ENCODE peak calls at places on chromosomes 13 and 19, in nine cellular contexts. One of them, this sample, is unnamed.

GRCh38 chr13:49517461-49517860 is 21.7 kb downstream of the PHF11 start:
- DNase-seq in IMR-90: no peak
- DNase-seq in activated CD4-positive, alpha-beta T cell treated with anti-CD3 and anti-CD28 coated beads, Interleukin-2, amount 50 U/mL, for 24 hours: no peak
- DNase-seq in NCI-H510A treated with DMSO at 0.1 percent for 48 hours: no peak
- DNase-seq in HAP-1: peak
- DNase-seq in PC-3: no peak
- DNase-seq in WTC11: peak
- DNase-seq in HT1080: no peak
- DNase-seq in GDM1: no peak
- DNase-seq in this sample: no peak

GRCh38 chr19:3580156-3580955 is 4.9 kb upstream of the GIPC3 start:
- DNase-seq in IMR-90: peak
- DNase-seq in activated CD4-positive, alpha-beta T cell treated with anti-CD3 and anti-CD28 coated beads, Interleukin-2, amount 50 U/mL, for 24 hours: no peak
- DNase-seq in NCI-H510A treated with DMSO at 0.1 percent for 48 hours: no peak
- DNase-seq in HAP-1: no peak
- DNase-seq in PC-3: peak
- DNase-seq in WTC11: no peak
- DNase-seq in HT1080: peak
- DNase-seq in GDM1: no peak
- DNase-seq in this sample: no peak

GRCh38 chr13:65932013-65932412 is 1298.1 kb downstream of the PCDH9 start:
- DNase-seq in IMR-90: no peak
- DNase-seq in activated CD4-positive, alpha-beta T cell treated with anti-CD3 and anti-CD28 coated beads, Interleukin-2, amount 50 U/mL, for 24 hours: no peak
- DNase-seq in NCI-H510A treated with DMSO at 0.1 percent for 48 hours: no peak
- DNase-seq in HAP-1: no peak
- DNase-seq in PC-3: no peak
- DNase-seq in WTC11: no peak
- DNase-seq in HT1080: no peak
- DNase-seq in GDM1: no peak
- DNase-seq in this sample: no peak

GRCh38 chr13:79780240-79780639 is 299.3 kb downstream of the NDFIP2 start:
- DNase-seq in IMR-90: peak
- DNase-seq in activated CD4-positive, alpha-beta T cell treated with anti-CD3 and anti-CD28 coated beads, Interleukin-2, amount 50 U/mL, for 24 hours: no peak
- DNase-seq in NCI-H510A treated with DMSO at 0.1 percent for 48 hours: no peak
- DNase-seq in HAP-1: no peak
- DNase-seq in PC-3: no peak
- DNase-seq in WTC11: no peak
- DNase-seq in HT1080: peak
- DNase-seq in GDM1: no peak
- DNase-seq in this sample: no peak

GRCh38 chr19:17687141-17687856 is 855 bp downstream of the UNC13A start:
- DNase-seq in IMR-90: no peak
- DNase-seq in activated CD4-positive, alpha-beta T cell treated with anti-CD3 and anti-CD28 coated beads, Interleukin-2, amount 50 U/mL, for 24 hours: no peak
- DNase-seq in NCI-H510A treated with DMSO at 0.1 percent for 48 hours: peak
- DNase-seq in HAP-1: no peak
- DNase-seq in PC-3: no peak
- DNase-seq in WTC11: peak
- DNase-seq in HT1080: no peak
- DNase-seq in GDM1: no peak
- DNase-seq in this sample: peak

GRCh38 chr19:45968626-45969025 is 5.0 kb downstream of the NOVA2 start:
- DNase-seq in IMR-90: no peak
- DNase-seq in activated CD4-positive, alpha-beta T cell treated with anti-CD3 and anti-CD28 coated beads, Interleukin-2, amount 50 U/mL, for 24 hours: no peak
- DNase-seq in NCI-H510A treated with DMSO at 0.1 percent for 48 hours: no peak
- DNase-seq in HAP-1: no peak
- DNase-seq in PC-3: no peak
- DNase-seq in WTC11: no peak
- DNase-seq in HT1080: no peak
- DNase-seq in GDM1: no peak
- DNase-seq in this sample: no peak

GRCh38 chr13:93496985-93497673 is 270.5 kb downstream of the GPC6 start:
- DNase-seq in IMR-90: no peak
- DNase-seq in activated CD4-positive, alpha-beta T cell treated with anti-CD3 and anti-CD28 coated beads, Interleukin-2, amount 50 U/mL, for 24 hours: no peak
- DNase-seq in NCI-H510A treated with DMSO at 0.1 percent for 48 hours: peak
- DNase-seq in HAP-1: peak
- DNase-seq in PC-3: no peak
- DNase-seq in WTC11: no peak
- DNase-seq in HT1080: no peak
- DNase-seq in GDM1: no peak
- DNase-seq in this sample: no peak

GRCh38 chr13:42027286-42027685 is 21.2 kb upstream of the DGKH start:
- DNase-seq in IMR-90: no peak
- DNase-seq in activated CD4-positive, alpha-beta T cell treated with anti-CD3 and anti-CD28 coated beads, Interleukin-2, amount 50 U/mL, for 24 hours: no peak
- DNase-seq in NCI-H510A treated with DMSO at 0.1 percent for 48 hours: no peak
- DNase-seq in HAP-1: no peak
- DNase-seq in PC-3: no peak
- DNase-seq in WTC11: no peak
- DNase-seq in HT1080: no peak
- DNase-seq in GDM1: no peak
- DNase-seq in this sample: no peak

GRCh38 chr19:5487222-5487621 is 32.0 kb downstream of the ZNRF4 start:
- DNase-seq in IMR-90: no peak
- DNase-seq in activated CD4-positive, alpha-beta T cell treated with anti-CD3 and anti-CD28 coated beads, Interleukin-2, amount 50 U/mL, for 24 hours: no peak
- DNase-seq in NCI-H510A treated with DMSO at 0.1 percent for 48 hours: no peak
- DNase-seq in HAP-1: no peak
- DNase-seq in PC-3: peak
- DNase-seq in WTC11: no peak
- DNase-seq in HT1080: no peak
- DNase-seq in GDM1: no peak
- DNase-seq in this sample: no peak

GRCh38 chr19:17402982-17403855 is 2.2 kb downstream of the BST2 start:
- DNase-seq in IMR-90: no peak
- DNase-seq in activated CD4-positive, alpha-beta T cell treated with anti-CD3 and anti-CD28 coated beads, Interleukin-2, amount 50 U/mL, for 24 hours: no peak
- DNase-seq in NCI-H510A treated with DMSO at 0.1 percent for 48 hours: no peak
- DNase-seq in HAP-1: peak
- DNase-seq in PC-3: no peak
- DNase-seq in WTC11: peak
- DNase-seq in HT1080: no peak
- DNase-seq in GDM1: no peak
- DNase-seq in this sample: no peak

GRCh38 chr19:51503891-51504290 is 2.3 kb upstream of the SIGLEC12 start:
- DNase-seq in IMR-90: no peak
- DNase-seq in activated CD4-positive, alpha-beta T cell treated with anti-CD3 and anti-CD28 coated beads, Interleukin-2, amount 50 U/mL, for 24 hours: no peak
- DNase-seq in NCI-H510A treated with DMSO at 0.1 percent for 48 hours: no peak
- DNase-seq in HAP-1: no peak
- DNase-seq in PC-3: no peak
- DNase-seq in WTC11: no peak
- DNase-seq in HT1080: no peak
- DNase-seq in GDM1: peak
- DNase-seq in this sample: no peak

GRCh38 chr13:91955546-91956355 is 557.3 kb downstream of the GPC5 start:
- DNase-seq in IMR-90: no peak
- DNase-seq in activated CD4-positive, alpha-beta T cell treated with anti-CD3 and anti-CD28 coated beads, Interleukin-2, amount 50 U/mL, for 24 hours: no peak
- DNase-seq in NCI-H510A treated with DMSO at 0.1 percent for 48 hours: no peak
- DNase-seq in HAP-1: no peak
- DNase-seq in PC-3: no peak
- DNase-seq in WTC11: peak
- DNase-seq in HT1080: no peak
- DNase-seq in GDM1: no peak
- DNase-seq in this sample: no peak

GRCh38 chr19:2477732-2478191 is 1.8 kb downstream of the GADD45B start:
- DNase-seq in IMR-90: peak
- DNase-seq in activated CD4-positive, alpha-beta T cell treated with anti-CD3 and anti-CD28 coated beads, Interleukin-2, amount 50 U/mL, for 24 hours: no peak
- DNase-seq in NCI-H510A treated with DMSO at 0.1 percent for 48 hours: no peak
- DNase-seq in HAP-1: peak
- DNase-seq in PC-3: peak
- DNase-seq in WTC11: no peak
- DNase-seq in HT1080: peak
- DNase-seq in GDM1: no peak
- DNase-seq in this sample: no peak

GRCh38 chr19:18665771-18666202 is 17.7 kb upstream of the CRTC1 start:
- DNase-seq in IMR-90: no peak
- DNase-seq in activated CD4-positive, alpha-beta T cell treated with anti-CD3 and anti-CD28 coated beads, Interleukin-2, amount 50 U/mL, for 24 hours: no peak
- DNase-seq in NCI-H510A treated with DMSO at 0.1 percent for 48 hours: no peak
- DNase-seq in HAP-1: no peak
- DNase-seq in PC-3: no peak
- DNase-seq in WTC11: no peak
- DNase-seq in HT1080: no peak
- DNase-seq in GDM1: no peak
- DNase-seq in this sample: no peak

GRCh38 chr13:45811891-45812583 is 39.5 kb downstream of the SIAH3 start:
- DNase-seq in IMR-90: no peak
- DNase-seq in activated CD4-positive, alpha-beta T cell treated with anti-CD3 and anti-CD28 coated beads, Interleukin-2, amount 50 U/mL, for 24 hours: no peak
- DNase-seq in NCI-H510A treated with DMSO at 0.1 percent for 48 hours: no peak
- DNase-seq in HAP-1: no peak
- DNase-seq in PC-3: peak
- DNase-seq in WTC11: no peak
- DNase-seq in HT1080: peak
- DNase-seq in GDM1: no peak
- DNase-seq in this sample: no peak

GRCh38 chr19:5406816-5407215 is 48.4 kb upstream of the ZNRF4 start:
- DNase-seq in IMR-90: no peak
- DNase-seq in activated CD4-positive, alpha-beta T cell treated with anti-CD3 and anti-CD28 coated beads, Interleukin-2, amount 50 U/mL, for 24 hours: no peak
- DNase-seq in NCI-H510A treated with DMSO at 0.1 percent for 48 hours: no peak
- DNase-seq in HAP-1: no peak
- DNase-seq in PC-3: no peak
- DNase-seq in WTC11: no peak
- DNase-seq in HT1080: no peak
- DNase-seq in GDM1: no peak
- DNase-seq in this sample: no peak

GRCh38 chr13:24280722-24281121 is 28.7 kb upstream of the C1QTNF9 start:
- DNase-seq in IMR-90: peak
- DNase-seq in activated CD4-positive, alpha-beta T cell treated with anti-CD3 and anti-CD28 coated beads, Interleukin-2, amount 50 U/mL, for 24 hours: no peak
- DNase-seq in NCI-H510A treated with DMSO at 0.1 percent for 48 hours: no peak
- DNase-seq in HAP-1: no peak
- DNase-seq in PC-3: no peak
- DNase-seq in WTC11: no peak
- DNase-seq in HT1080: no peak
- DNase-seq in GDM1: no peak
- DNase-seq in this sample: no peak

GRCh38 chr19:17721821-17722220 is 2.5 kb downstream of the MAP1S start:
- DNase-seq in IMR-90: peak
- DNase-seq in activated CD4-positive, alpha-beta T cell treated with anti-CD3 and anti-CD28 coated beads, Interleukin-2, amount 50 U/mL, for 24 hours: no peak
- DNase-seq in NCI-H510A treated with DMSO at 0.1 percent for 48 hours: no peak
- DNase-seq in HAP-1: no peak
- DNase-seq in PC-3: peak
- DNase-seq in WTC11: no peak
- DNase-seq in HT1080: peak
- DNase-seq in GDM1: peak
- DNase-seq in this sample: no peak

GRCh38 chr19:28558783-28559182 is 654.2 kb downstream of the UQCRFS1 start:
- DNase-seq in IMR-90: no peak
- DNase-seq in activated CD4-positive, alpha-beta T cell treated with anti-CD3 and anti-CD28 coated beads, Interleukin-2, amount 50 U/mL, for 24 hours: no peak
- DNase-seq in NCI-H510A treated with DMSO at 0.1 percent for 48 hours: no peak
- DNase-seq in HAP-1: no peak
- DNase-seq in PC-3: no peak
- DNase-seq in WTC11: no peak
- DNase-seq in HT1080: no peak
- DNase-seq in GDM1: no peak
- DNase-seq in this sample: no peak

GRCh38 chr13:47890146-47890814 is 110.8 kb downstream of the SUCLA2 start:
- DNase-seq in IMR-90: no peak
- DNase-seq in activated CD4-positive, alpha-beta T cell treated with anti-CD3 and anti-CD28 coated beads, Interleukin-2, amount 50 U/mL, for 24 hours: no peak
- DNase-seq in NCI-H510A treated with DMSO at 0.1 percent for 48 hours: no peak
- DNase-seq in HAP-1: no peak
- DNase-seq in PC-3: no peak
- DNase-seq in WTC11: no peak
- DNase-seq in HT1080: no peak
- DNase-seq in GDM1: no peak
- DNase-seq in this sample: no peak

GRCh38 chr19:6735181-6735891 is 2.0 kb downstream of the GPR108 start:
- DNase-seq in IMR-90: no peak
- DNase-seq in activated CD4-positive, alpha-beta T cell treated with anti-CD3 and anti-CD28 coated beads, Interleukin-2, amount 50 U/mL, for 24 hours: no peak
- DNase-seq in NCI-H510A treated with DMSO at 0.1 percent for 48 hours: no peak
- DNase-seq in HAP-1: no peak
- DNase-seq in PC-3: no peak
- DNase-seq in WTC11: no peak
- DNase-seq in HT1080: no peak
- DNase-seq in GDM1: no peak
- DNase-seq in this sample: no peak

GRCh38 chr19:5038631-5039271 is 69.8 kb downstream of the KDM4B start:
- DNase-seq in IMR-90: peak
- DNase-seq in activated CD4-positive, alpha-beta T cell treated with anti-CD3 and anti-CD28 coated beads, Interleukin-2, amount 50 U/mL, for 24 hours: no peak
- DNase-seq in NCI-H510A treated with DMSO at 0.1 percent for 48 hours: peak
- DNase-seq in HAP-1: peak
- DNase-seq in PC-3: peak
- DNase-seq in WTC11: peak
- DNase-seq in HT1080: no peak
- DNase-seq in GDM1: no peak
- DNase-seq in this sample: peak

GRCh38 chr13:39634956-39635355 is 20.5 kb upstream of the COG6 start:
- DNase-seq in IMR-90: no peak
- DNase-seq in activated CD4-positive, alpha-beta T cell treated with anti-CD3 and anti-CD28 coated beads, Interleukin-2, amount 50 U/mL, for 24 hours: no peak
- DNase-seq in NCI-H510A treated with DMSO at 0.1 percent for 48 hours: no peak
- DNase-seq in HAP-1: no peak
- DNase-seq in PC-3: no peak
- DNase-seq in WTC11: no peak
- DNase-seq in HT1080: no peak
- DNase-seq in GDM1: no peak
- DNase-seq in this sample: no peak

GRCh38 chr19:34171877-34172660 is at the start of gene LSM14A:
- DNase-seq in IMR-90: peak
- DNase-seq in activated CD4-positive, alpha-beta T cell treated with anti-CD3 and anti-CD28 coated beads, Interleukin-2, amount 50 U/mL, for 24 hours: peak
- DNase-seq in NCI-H510A treated with DMSO at 0.1 percent for 48 hours: peak
- DNase-seq in HAP-1: peak
- DNase-seq in PC-3: peak
- DNase-seq in WTC11: peak
- DNase-seq in HT1080: peak
- DNase-seq in GDM1: peak
- DNase-seq in this sample: peak

GRCh38 chr13:80037505-80037888 is 303.4 kb downstream of the SPRY2 start:
- DNase-seq in IMR-90: peak
- DNase-seq in activated CD4-positive, alpha-beta T cell treated with anti-CD3 and anti-CD28 coated beads, Interleukin-2, amount 50 U/mL, for 24 hours: no peak
- DNase-seq in NCI-H510A treated with DMSO at 0.1 percent for 48 hours: no peak
- DNase-seq in HAP-1: no peak
- DNase-seq in PC-3: peak
- DNase-seq in WTC11: no peak
- DNase-seq in HT1080: peak
- DNase-seq in GDM1: no peak
- DNase-seq in this sample: no peak

GRCh38 chr19:32041681-32042292 is 303.6 kb upstream of the ZNF507 start:
- DNase-seq in IMR-90: peak
- DNase-seq in activated CD4-positive, alpha-beta T cell treated with anti-CD3 and anti-CD28 coated beads, Interleukin-2, amount 50 U/mL, for 24 hours: no peak
- DNase-seq in NCI-H510A treated with DMSO at 0.1 percent for 48 hours: no peak
- DNase-seq in HAP-1: peak
- DNase-seq in PC-3: no peak
- DNase-seq in WTC11: peak
- DNase-seq in HT1080: no peak
- DNase-seq in GDM1: no peak
- DNase-seq in this sample: peak

GRCh38 chr19:45403781-45404556 is 900 bp downstream of the PPP1R13L start:
- DNase-seq in IMR-90: no peak
- DNase-seq in activated CD4-positive, alpha-beta T cell treated with anti-CD3 and anti-CD28 coated beads, Interleukin-2, amount 50 U/mL, for 24 hours: peak
- DNase-seq in NCI-H510A treated with DMSO at 0.1 percent for 48 hours: peak
- DNase-seq in HAP-1: peak
- DNase-seq in PC-3: peak
- DNase-seq in WTC11: peak
- DNase-seq in HT1080: peak
- DNase-seq in GDM1: no peak
- DNase-seq in this sample: peak

GRCh38 chr19:51354103-51354741 is 12.0 kb downstream of the ETFB start:
- DNase-seq in IMR-90: no peak
- DNase-seq in activated CD4-positive, alpha-beta T cell treated with anti-CD3 and anti-CD28 coated beads, Interleukin-2, amount 50 U/mL, for 24 hours: no peak
- DNase-seq in NCI-H510A treated with DMSO at 0.1 percent for 48 hours: no peak
- DNase-seq in HAP-1: no peak
- DNase-seq in PC-3: no peak
- DNase-seq in WTC11: no peak
- DNase-seq in HT1080: no peak
- DNase-seq in GDM1: no peak
- DNase-seq in this sample: no peak

GRCh38 chr13:52737900-52738299 is 1.7 kb downstream of the CNMD start:
- DNase-seq in IMR-90: no peak
- DNase-seq in activated CD4-positive, alpha-beta T cell treated with anti-CD3 and anti-CD28 coated beads, Interleukin-2, amount 50 U/mL, for 24 hours: no peak
- DNase-seq in NCI-H510A treated with DMSO at 0.1 percent for 48 hours: no peak
- DNase-seq in HAP-1: peak
- DNase-seq in PC-3: no peak
- DNase-seq in WTC11: no peak
- DNase-seq in HT1080: no peak
- DNase-seq in GDM1: no peak
- DNase-seq in this sample: no peak

GRCh38 chr13:99307247-99307646 is at the start of gene GPR183:
- DNase-seq in IMR-90: peak
- DNase-seq in activated CD4-positive, alpha-beta T cell treated with anti-CD3 and anti-CD28 coated beads, Interleukin-2, amount 50 U/mL, for 24 hours: no peak
- DNase-seq in NCI-H510A treated with DMSO at 0.1 percent for 48 hours: no peak
- DNase-seq in HAP-1: no peak
- DNase-seq in PC-3: no peak
- DNase-seq in WTC11: no peak
- DNase-seq in HT1080: peak
- DNase-seq in GDM1: peak
- DNase-seq in this sample: no peak

GRCh38 chr13:49097374-49097773 is 121.7 kb downstream of the FNDC3A start:
- DNase-seq in IMR-90: peak
- DNase-seq in activated CD4-positive, alpha-beta T cell treated with anti-CD3 and anti-CD28 coated beads, Interleukin-2, amount 50 U/mL, for 24 hours: no peak
- DNase-seq in NCI-H510A treated with DMSO at 0.1 percent for 48 hours: no peak
- DNase-seq in HAP-1: no peak
- DNase-seq in PC-3: peak
- DNase-seq in WTC11: no peak
- DNase-seq in HT1080: no peak
- DNase-seq in GDM1: no peak
- DNase-seq in this sample: no peak

This sample was measured in H1.